ENCODE peak calls at places on chromosomes 1 and 21, in eight cellular contexts. M is neuronal stem cell, V is astrocyte, L is H9, X is neural progenitor cell, S is fibroblast of lung, C is mesendoderm, E is IMR-90. R is an unnamed sample.

GRCh38 chr1:117048431-117049133 is 11.5 kb upstream of the TTF2 start:
- DNase-seq in M (no peak), V (no peak), L (no peak), X (no peak), S (no peak), C (no peak), E (no peak), R (no peak)

GRCh38 chr1:211833174-211833820 is 2.7 kb upstream of the LPGAT1 start:
- DNase-seq in M (no peak), V (no peak), L (no peak), X (no peak), S (no peak), C (no peak), E (no peak), R (no peak)

GRCh38 chr21:33196956-33197374 is 32.8 kb upstream of the IFNAR2 start:
- DNase-seq in M (peak; percentile 78), V (peak; percentile 34), L (peak; percentile 81), X (peak; percentile 91), S (peak; percentile 55), C (peak; percentile 87), E (peak; percentile 62), R (peak; percentile 96)

GRCh38 chr1:222815367-222815765 is 527 bp downstream of the DISP1 start:
- DNase-seq in M (no peak), V (peak; percentile 17), L (no peak), X (no peak), S (peak; percentile 43), C (peak; percentile 53), E (no peak), R (no peak)

GRCh38 chr1:94324168-94324544 is 86.8 kb upstream of the ARHGAP29 start:
- DNase-seq in M (no peak), V (no peak), L (no peak), X (no peak), S (peak; percentile 43), C (no peak), E (peak; percentile 30), R (no peak)

GRCh38 chr1:203263496-203263895 is 34.0 kb upstream of the CHIT1 start:
- DNase-seq in M (no peak), V (no peak), L (no peak), X (no peak), S (no peak), C (no peak), E (no peak), R (no peak)

GRCh38 chr1:164673584-164674214 is 114.7 kb downstream of the PBX1 start:
- DNase-seq in M (no peak), V (no peak), L (peak; percentile 65), X (peak; percentile 50), S (no peak), C (peak; percentile 77), E (no peak), R (peak; percentile 84)

GRCh38 chr1:202289009-202289408 is 52.7 kb downstream of the UBE2T start:
- DNase-seq in M (no peak), V (no peak), L (no peak), X (no peak), S (no peak), C (no peak), E (no peak), R (no peak)

GRCh38 chr1:52904590-52905375 is 16.8 kb downstream of the ECHDC2 start:
- DNase-seq in M (no peak), V (no peak), L (peak; percentile 81), X (peak; percentile 72), S (peak; percentile 15), C (peak; percentile 68), E (no peak), R (peak; percentile 87)

GRCh38 chr1:235872270-235872669 is 5.6 kb upstream of the LYST start:
- DNase-seq in M (no peak), V (no peak), L (no peak), X (no peak), S (no peak), C (no peak), E (no peak), R (no peak)

GRCh38 chr1:154778944-154779343 is 91.1 kb downstream of the KCNN3 start:
- DNase-seq in M (no peak), V (no peak), L (no peak), X (no peak), S (no peak), C (no peak), E (no peak), R (no peak)

GRCh38 chr1:156376958-156377919 is 8.2 kb downstream of the RHBG start:
- DNase-seq in M (no peak), V (no peak), L (no peak), X (no peak), S (no peak), C (no peak), E (no peak), R (no peak)

GRCh38 chr1:228012555-228012954 is 5.8 kb downstream of the WNT3A start:
- DNase-seq in M (no peak), V (no peak), L (no peak), X (no peak), S (no peak), C (no peak), E (no peak), R (no peak)

GRCh38 chr1:150973826-150974579 is 632 bp downstream of the CERS2 start:
- DNase-seq in M (no peak), V (no peak), L (peak; percentile 41), X (peak; percentile 75), S (peak; percentile 30), C (peak; percentile 50), E (no peak), R (peak; percentile 53)

GRCh38 chr1:172742599-172743500 is 83.9 kb downstream of the FASLG start:
- DNase-seq in M (no peak), V (no peak), L (no peak), X (peak; percentile 34), S (peak; percentile 34), C (peak; percentile 34), E (peak; percentile 51), R (peak; percentile 53)

GRCh38 chr1:17653728-17654351 is 101.3 kb upstream of the ACTL8 start:
- DNase-seq in M (no peak), V (no peak), L (peak; percentile 64), X (peak; percentile 79), S (peak; percentile 26), C (peak; percentile 50), E (peak; percentile 50), R (peak; percentile 80)

GRCh38 chr1:60692031-60692430 is 390.3 kb upstream of the NFIA start:
- DNase-seq in M (no peak), V (no peak), L (no peak), X (no peak), S (no peak), C (no peak), E (no peak), R (no peak)

GRCh38 chr1:5826601-5827000 is 165.6 kb downstream of the NPHP4 start:
- DNase-seq in M (no peak), V (no peak), L (no peak), X (no peak), S (no peak), C (no peak), E (no peak), R (no peak)
- H3K4me1 ChIP-seq in M (no peaks in the 10 kb centered on the region), V (no peaks in the 10 kb centered on the region), L (peaks cover 3% of the 10 kb centered on the region), X (no peaks in the 10 kb centered on the region), S (no peaks in the 10 kb centered on the region), C (no peaks in the 10 kb centered on the region), E (no peaks in the 10 kb centered on the region), R (peaks cover 2% of the 10 kb centered on the region)

DNA sequence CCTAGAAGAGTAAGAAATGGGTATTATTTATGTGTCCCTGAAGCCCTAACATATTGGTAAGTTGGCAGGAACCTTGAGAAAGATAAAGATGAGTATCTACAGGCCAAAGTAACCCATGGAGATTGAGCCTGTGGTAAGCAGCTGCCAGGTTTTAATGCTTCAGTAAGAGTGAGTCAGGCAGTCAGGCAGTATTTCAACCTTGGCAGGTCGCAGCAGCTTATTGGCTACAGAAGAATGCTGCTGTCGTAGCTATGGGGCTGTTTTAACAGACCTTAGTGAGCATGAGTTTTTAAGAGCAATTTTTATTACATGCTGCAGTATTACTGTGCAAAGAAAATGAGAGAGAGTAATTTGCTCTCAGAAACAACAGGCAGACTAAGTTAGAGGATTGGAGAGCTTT is 10.3 kb upstream of the SLC30A10 start:
- DNase-seq in M (no peak), V (peak; percentile 56), L (no peak), X (no peak), S (peak; percentile 64), C (no peak), E (peak; percentile 51), R (no peak)
- H3K4me2 ChIP-seq in M (no peak overlapping the region), V (no peak overlapping the region), L (no peak overlapping the region), X (no peak overlapping the region), S (no peak overlapping the region), C (no peak overlapping the region), E (no peak overlapping the region), R (no peak overlapping the region)

GRCh38 chr1:158020877-158021630 is 27.6 kb downstream of the KIRREL1 start:
- DNase-seq in M (no peak), V (peak; percentile 69), L (no peak), X (no peak), S (peak; percentile 80), C (no peak), E (no peak), R (no peak)
- H3K4me1 ChIP-seq in M (peaks cover 61% of the 10 kb centered on the region), V (peaks cover 65% of the 10 kb centered on the region), L (peaks cover 38% of the 10 kb centered on the region), X (peaks cover 87% of the 10 kb centered on the region), S (peaks cover 66% of the 10 kb centered on the region), C (peaks cover 38% of the 10 kb centered on the region), E (peaks cover 58% of the 10 kb centered on the region), R (peaks cover 76% of the 10 kb centered on the region)

GRCh38 chr21:31072486-31072885 is 34.2 kb upstream of the KRTAP19-8 start:
- DNase-seq in M (no peak), V (no peak), L (no peak), X (no peak), S (no peak), C (no peak), E (no peak), R (no peak)
- H3K4me2 ChIP-seq in M (no peak overlapping the region), V (no peak overlapping the region), L (no peak overlapping the region), X (no peak overlapping the region), S (no peak overlapping the region), C (no peak overlapping the region), E (peak overlapping the region; percentile 13), R (no peak overlapping the region)

DNA sequence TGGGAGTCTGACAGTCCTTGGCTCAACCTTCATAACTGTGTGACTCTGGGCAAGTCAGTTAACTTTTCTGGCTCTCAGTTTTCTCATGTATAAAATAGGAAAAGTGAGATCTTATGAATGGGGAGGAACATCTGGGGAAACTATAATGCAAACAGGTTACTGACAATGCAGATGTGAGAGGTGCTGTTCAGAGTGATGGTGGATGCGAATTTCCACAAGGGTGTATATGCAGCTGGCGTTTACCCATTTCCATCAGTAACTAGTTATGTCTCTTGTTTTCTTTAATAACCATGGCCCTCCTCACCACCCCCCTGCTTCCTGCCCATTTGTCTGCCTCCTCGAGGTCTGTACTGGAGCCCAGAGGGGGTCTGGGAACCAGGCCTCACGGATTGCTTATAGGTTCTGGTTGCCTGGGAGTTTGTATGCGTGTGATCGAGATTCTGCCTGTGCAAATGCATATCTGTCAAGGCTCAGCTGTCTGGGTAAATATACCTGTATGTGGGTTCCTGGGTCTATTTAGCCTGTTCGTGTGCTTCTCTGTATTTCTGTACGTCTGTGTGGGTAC is 44.4 kb downstream of the AHDC1 start:
- DNase-seq in M (no peak), V (no peak), L (no peak), X (no peak), S (no peak), C (no peak), E (no peak), R (no peak)
- H3K4me1 ChIP-seq in M (peaks cover 66% of the 10 kb centered on the region), V (peaks cover 46% of the 10 kb centered on the region), L (peaks cover 16% of the 10 kb centered on the region), X (peaks cover 63% of the 10 kb centered on the region), S (peaks cover 71% of the 10 kb centered on the region), C (peaks cover 35% of the 10 kb centered on the region), E (peaks cover 50% of the 10 kb centered on the region), R (peaks cover 61% of the 10 kb centered on the region)

R was measured in GM23338.